ENCODE peak calls at places on chromosomes 1 and 21, in five cellular contexts. C is IMR-90, I is neural progenitor cell, S is GM12878, Y is HCT116. O is an unnamed sample.

GRCh38 chr1:62746086-62746808 is 37.7 kb upstream of the ATG4C start:
- DNase-seq in C (peak; percentile 70), I (peak; percentile 36), S (no peak), Y (peak; percentile 31), O (no peak)

GRCh38 chr1:103353391-103353790 is 172.1 kb upstream of the RNPC3 start:
- DNase-seq in C (no peak), I (no peak), S (no peak), Y (no peak), O (no peak)

GRCh38 chr1:40391688-40392145 is 18.2 kb downstream of the SMAP2 start:
- DNase-seq in C (no peak), I (no peak), S (no peak), Y (no peak), O (no peak)

GRCh38 chr1:14970115-14970798 is 183.3 kb upstream of the TMEM51 start:
- DNase-seq in C (peak; percentile 87), I (peak; percentile 29), S (no peak), Y (peak; percentile 76), O (peak; percentile 52)

GRCh38 chr1:205313681-205314308 is 7.8 kb downstream of the NUAK2 start:
- DNase-seq in C (peak; percentile 86), I (peak; percentile 100), S (peak; percentile 48), Y (no peak), O (peak; percentile 57)

GRCh38 chr1:54887665-54888071 is 673 bp upstream of the DHCR24 start:
- DNase-seq in C (no peak), I (peak; percentile 43), S (no peak), Y (no peak), O (peak; percentile 44)

GRCh38 chr1:2213576-2214505 is 14.3 kb upstream of the SKI start:
- DNase-seq in C (peak; percentile 86), I (no peak), S (no peak), Y (no peak), O (peak; percentile 62)

GRCh38 chr1:234841710-234842231 is 231.8 kb upstream of the IRF2BP2 start:
- DNase-seq in C (peak; percentile 30), I (no peak), S (no peak), Y (no peak), O (no peak)

GRCh38 chr21:37626320-37626719 is 259.7 kb downstream of the DYRK1A start:
- DNase-seq in C (no peak), I (no peak), S (no peak), Y (no peak), O (no peak)

GRCh38 chr1:239555350-239555749 is 169.0 kb downstream of the CHRM3 start:
- DNase-seq in C (no peak), I (peak; percentile 65), S (no peak), Y (no peak), O (no peak)

GRCh38 chr21:42527489-42528158 is 14.0 kb downstream of the SLC37A1 start:
- DNase-seq in C (no peak), I (no peak), S (peak; percentile 80), Y (no peak), O (no peak)

GRCh38 chr1:220544901-220545303 is 17.0 kb downstream of the MARK1 start:
- DNase-seq in C (peak; percentile 4), I (peak; percentile 34), S (no peak), Y (no peak), O (no peak)

GRCh38 chr1:178500936-178501554 is 4.3 kb upstream of the CLEC20A start:
- DNase-seq in C (no peak), I (no peak), S (no peak), Y (no peak), O (no peak)

GRCh38 chr21:36499578-36500471 is 19.9 kb upstream of the CLDN14 start:
- DNase-seq in C (no peak), I (no peak), S (no peak), Y (no peak), O (peak; percentile 45)

GRCh38 chr1:201554167-201554600 is 15.3 kb downstream of the NAV1 start:
- DNase-seq in C (no peak), I (no peak), S (no peak), Y (no peak), O (no peak)

GRCh38 chr1:218025454-218025853 is 259.6 kb upstream of the RRP15 start:
- DNase-seq in C (peak; percentile 76), I (no peak), S (no peak), Y (no peak), O (no peak)

GRCh38 chr21:25283720-25284119 is 323.6 kb downstream of the MRPL39 start:
- DNase-seq in C (peak; percentile 56), I (peak; percentile 63), S (no peak), Y (no peak), O (no peak)

GRCh38 chr1:3914331-3914851 is 14.3 kb upstream of the C1orf174 start:
- DNase-seq in C (no peak), I (no peak), S (no peak), Y (no peak), O (no peak)

GRCh38 chr1:41611068-41611931 is 126.8 kb upstream of the EDN2 start:
- DNase-seq in C (no peak), I (no peak), S (no peak), Y (no peak), O (no peak)

GRCh38 chr1:172777767-172778166 is 118.9 kb downstream of the FASLG start:
- DNase-seq in C (no peak), I (peak; percentile 7), S (no peak), Y (no peak), O (no peak)

GRCh38 chr21:35011681-35012080 is 37.4 kb downstream of the RUNX1 start:
- DNase-seq in C (peak; percentile 70), I (no peak), S (no peak), Y (no peak), O (no peak)

GRCh38 chr1:12618661-12619395 is 818 bp upstream of the DHRS3 start:
- DNase-seq in C (peak; percentile 83), I (peak; percentile 79), S (no peak), Y (peak; percentile 78), O (peak; percentile 90)

GRCh38 chr1:10877894-10878293 is 81.4 kb upstream of the CASZ1 start:
- DNase-seq in C (no peak), I (no peak), S (no peak), Y (no peak), O (no peak)

GRCh38 chr1:186983327-186983726 is 154.6 kb downstream of the PLA2G4A start:
- DNase-seq in C (peak; percentile 98), I (no peak), S (no peak), Y (no peak), O (peak; percentile 20)

GRCh38 chr1:12167493-12168429 is 970 bp downstream of the TNFRSF1B start:
- DNase-seq in C (no peak), I (no peak), S (no peak), Y (no peak), O (no peak)

GRCh38 chr1:116950497-116951174 is 40.9 kb downstream of the PTGFRN start:
- DNase-seq in C (no peak), I (peak; percentile 11), S (no peak), Y (no peak), O (no peak)
- H3K27ac ChIP-seq in C (no peak overlapping the region), I (peak overlapping the region; percentile 78), S (no peak overlapping the region), Y (no peak overlapping the region), O (no peak overlapping the region)

GRCh38 chr21:33372582-33372981 is 30.6 kb upstream of the IFNGR2 start:
- DNase-seq in C (no peak), I (no peak), S (no peak), Y (no peak), O (no peak)

GRCh38 chr21:33377221-33377620 is 26.0 kb upstream of the IFNGR2 start:
- DNase-seq in C (no peak), I (no peak), S (no peak), Y (no peak), O (no peak)

GRCh38 chr21:33374874-33375644 is 28.2 kb upstream of the IFNGR2 start:
- DNase-seq in C (no peak), I (no peak), S (no peak), Y (no peak), O (no peak)

GRCh38 chr21:33373451-33373850 is 29.8 kb upstream of the IFNGR2 start:
- DNase-seq in C (no peak), I (no peak), S (no peak), Y (no peak), O (no peak)

DNA sequence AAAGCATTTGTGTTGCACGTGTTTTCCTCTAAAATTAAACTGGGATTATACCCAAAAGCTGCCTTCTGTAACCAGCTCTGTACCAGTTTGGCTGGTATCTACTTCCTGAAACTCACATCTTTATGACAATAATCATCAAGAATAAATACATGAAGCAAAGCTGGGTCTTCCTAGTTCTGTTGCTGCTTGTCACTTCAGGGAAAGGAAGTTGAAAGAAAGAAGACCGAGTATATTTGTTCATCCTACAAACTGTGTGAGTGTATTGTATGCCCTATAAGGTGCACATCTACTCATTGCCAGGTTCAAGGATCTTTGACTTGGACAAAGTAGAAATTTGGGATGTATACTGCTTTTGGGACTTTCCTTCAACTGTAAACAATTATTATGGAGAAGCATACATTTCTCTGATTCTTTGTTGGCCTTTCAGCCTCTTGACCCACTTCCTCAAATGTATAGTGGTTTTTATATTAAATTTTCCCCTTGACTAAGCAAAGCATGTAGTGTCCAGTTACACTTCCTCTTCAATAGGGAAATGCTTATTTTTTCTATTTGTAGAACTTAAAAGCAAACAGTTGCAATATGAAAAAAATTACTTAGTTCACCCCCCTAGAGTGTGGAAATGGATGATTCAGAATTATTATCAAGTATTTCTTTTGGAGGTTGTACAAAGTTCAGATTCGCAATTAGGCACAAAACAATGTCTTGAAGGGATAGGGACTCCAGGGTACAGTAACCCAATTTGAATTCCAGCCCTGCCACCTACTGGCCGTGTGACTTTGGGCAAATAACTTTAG is 28.9 kb upstream of the IFNGR2 start:
- DNase-seq in C (peak; percentile 58), I (peak; percentile 35), S (no peak), Y (peak; percentile 53), O (peak; percentile 75)
- H3K9ac ChIP-seq in C (no peak overlapping the region), I (no peak overlapping the region), S (no peak overlapping the region), Y (no peak overlapping the region), O (no peak overlapping the region)

GRCh38 chr1:38297246-38297645 is 250.7 kb upstream of the POU3F1 start:
- DNase-seq in C (no peak), I (no peak), S (no peak), Y (no peak), O (no peak)

GRCh38 chr1:38301040-38301439 is 254.4 kb upstream of the POU3F1 start:
- DNase-seq in C (no peak), I (no peak), S (no peak), Y (no peak), O (no peak)

GRCh38 chr1:38296047-38296446 is 249.5 kb upstream of the POU3F1 start:
- DNase-seq in C (no peak), I (no peak), S (no peak), Y (no peak), O (no peak)

GRCh38 chr1:38300616-38301015 is 254.0 kb upstream of the POU3F1 start:
- DNase-seq in C (no peak), I (no peak), S (no peak), Y (no peak), O (no peak)

GRCh38 chr1:38297852-38298251 is 251.3 kb upstream of the POU3F1 start:
- DNase-seq in C (no peak), I (no peak), S (peak; percentile 9), Y (no peak), O (no peak)
- H3K27ac ChIP-seq in C (no peak overlapping the region), I (no peak overlapping the region), S (no peak overlapping the region), Y (no peak overlapping the region), O (no peak overlapping the region)

GRCh38 chr1:100866901-100867206 is 27.8 kb downstream of the EXTL2 start:
- DNase-seq in C (no peak), I (no peak), S (no peak), Y (no peak), O (no peak)
- H3K9ac ChIP-seq in C (no peak overlapping the region), I (no peak overlapping the region), S (no peak overlapping the region), Y (no peak overlapping the region), O (no peak overlapping the region)

DNA sequence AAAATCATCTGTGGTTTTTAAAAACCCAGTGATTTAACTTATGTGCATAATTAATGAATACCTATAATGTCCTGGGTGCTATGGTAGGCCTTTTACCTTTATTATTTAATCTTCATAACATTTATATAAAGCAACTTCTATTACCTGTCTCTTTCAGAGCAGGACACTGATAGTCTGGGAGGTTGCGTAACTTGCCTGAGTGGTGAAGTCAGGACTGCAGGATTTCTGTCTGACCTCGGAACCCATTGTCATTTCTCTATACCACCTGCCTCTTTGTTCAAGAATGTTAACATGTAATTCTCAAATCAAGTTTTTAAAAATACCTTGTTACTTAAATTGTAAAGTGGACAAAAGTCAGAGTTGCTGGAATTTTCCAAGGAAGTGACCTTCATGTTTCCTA is 41.0 kb upstream of the BACH1 start:
- DNase-seq in C (no peak), I (no peak), S (no peak), Y (no peak), O (no peak)
- H3K27ac ChIP-seq in C (peak overlapping the region; percentile 31), I (no peak overlapping the region), S (no peak overlapping the region), Y (no peak overlapping the region), O (no peak overlapping the region)